ENCODE peak calls at places on chromosomes 6 and 20, in five cellular contexts. G is psoas muscle, U is foreskin fibroblast, S is neural progenitor cell, B is MCF 10A. F is an unnamed sample.

GRCh38 chr6:49524541-49524940 is 24.8 kb downstream of the GLYATL3 start:
- DNase-seq in S (no peak), U (no peak), G (no peak), B (no peak), F (no peak)

GRCh38 chr6:120556491-120556890 is 777.8 kb downstream of the TBC1D32 start:
- DNase-seq in G (no peak), S (no peak), U (no peak), B (no peak), F (no peak)

GRCh38 chr20:1666802-1667201 is 9.2 kb upstream of the SIRPG start:
- DNase-seq in G (no peak), U (no peak), B (no peak), S (no peak), F (no peak)

GRCh38 chr6:24581084-24581669 is 64.8 kb downstream of the KIAA0319 start:
- DNase-seq in S (peak; percentile 85), B (peak; percentile 79), G (peak; percentile 63), U (peak; percentile 41), F (peak; percentile 78)

GRCh38 chr6:161067749-161068148 is 76.2 kb downstream of the MAP3K4 start:
- DNase-seq in G (no peak), B (no peak), S (no peak), U (no peak), F (no peak)

GRCh38 chr6:15487262-15487661 is 175.6 kb downstream of the DTNBP1 start:
- DNase-seq in G (no peak), B (no peak), U (no peak), S (no peak), F (no peak)

GRCh38 chr6:128036808-128037570 is 136.1 kb upstream of the THEMIS start:
- DNase-seq in G (no peak), B (no peak), S (no peak), U (no peak), F (no peak)

GRCh38 chr20:61128701-61129655 is 123.1 kb upstream of the CDH4 start:
- DNase-seq in B (no peak), S (no peak), U (no peak), G (no peak), F (no peak)

GRCh38 chr6:121652726-121653623 is 217.5 kb downstream of the GJA1 start:
- DNase-seq in U (peak; percentile 88), B (peak; percentile 83), G (no peak), S (no peak), F (no peak)

GRCh38 chr6:125829433-125829832 is 38.7 kb downstream of the NCOA7 start:
- DNase-seq in U (no peak), B (no peak), G (no peak), S (no peak), F (no peak)

GRCh38 chr20:36091561-36092423 is 62.7 kb upstream of the EPB41L1 start:
- DNase-seq in U (no peak), G (no peak), S (peak; percentile 91), B (no peak), F (no peak)

GRCh38 chr6:109820706-109821350 is 129.7 kb downstream of the FIG4 start:
- DNase-seq in S (no peak), B (no peak), U (no peak), G (no peak), F (no peak)

GRCh38 chr6:111559193-111560097 is 46.2 kb downstream of the TRAF3IP2 start:
- DNase-seq in G (peak; percentile 35), U (peak; percentile 47), S (no peak), B (no peak), F (no peak)

GRCh38 chr6:150299873-150300485 is 68.8 kb upstream of the IYD start:
- DNase-seq in G (peak; percentile 38), B (no peak), S (no peak), U (no peak), F (no peak)

GRCh38 chr6:25370175-25371036 is 91.2 kb downstream of the CARMIL1 start:
- DNase-seq in G (no peak), S (no peak), U (no peak), B (no peak), F (no peak)

GRCh38 chr6:149862901-149863595 is 1.1 kb downstream of the LRP11 start:
- DNase-seq in S (peak; percentile 83), U (peak; percentile 73), G (peak; percentile 73), B (peak; percentile 97), F (peak; percentile 70)

GRCh38 chr20:57330998-57331397 is 1.4 kb downstream of the SPO11 start:
- DNase-seq in S (no peak), B (peak; percentile 17), G (no peak), U (peak; percentile 12), F (no peak)

GRCh38 chr20:6765469-6766058 is 1.9 kb upstream of the BMP2 start:
- DNase-seq in U (no peak), S (peak; percentile 46), G (no peak), B (peak; percentile 68), F (no peak)

GRCh38 chr20:57326667-57327455 is 2.7 kb upstream of the SPO11 start:
- DNase-seq in G (no peak), S (peak; percentile 15), U (no peak), B (peak; percentile 89), F (peak; percentile 51)

GRCh38 chr6:131015192-131015591 is 47.9 kb downstream of the EPB41L2 start:
- DNase-seq in G (no peak), S (no peak), B (no peak), U (no peak), F (no peak)

GRCh38 chr20:23232679-23233308 is 117.8 kb upstream of the NXT1 start:
- DNase-seq in B (no peak), S (no peak), U (no peak), G (no peak), F (no peak)

GRCh38 chr6:149059557-149059956 is 258.0 kb upstream of the TAB2 start:
- DNase-seq in B (no peak), S (no peak), U (no peak), G (no peak), F (no peak)

GRCh38 chr20:58175425-58175824 is 53.0 kb downstream of the ANKRD60 start:
- DNase-seq in S (no peak), U (no peak), G (no peak), B (no peak), F (no peak)

GRCh38 chr6:100202417-100203194 is 208.6 kb upstream of the MCHR2 start:
- DNase-seq in S (no peak), U (peak; percentile 89), G (peak; percentile 37), B (peak; percentile 94), F (no peak)

GRCh38 chr6:149648148-149649145 is at the start of gene KATNA1:
- DNase-seq in B (peak; percentile 93), G (peak; percentile 89), U (peak; percentile 73), S (peak; percentile 94), F (peak; percentile 86)

GRCh38 chr20:634526-634925 is 18.5 kb downstream of the SRXN1 start:
- DNase-seq in G (no peak), B (no peak), S (peak; percentile 65), U (no peak), F (no peak)

GRCh38 chr20:2314759-2315439 is 19.1 kb downstream of the TGM3 start:
- DNase-seq in S (no peak), U (peak; percentile 93), B (peak; percentile 95), G (peak; percentile 72), F (no peak)

GRCh38 chr20:15616626-15617025 is 956.6 kb downstream of the KIF16B start:
- DNase-seq in U (peak; percentile 14), B (no peak), S (no peak), G (no peak), F (no peak)

GRCh38 chr6:25579902-25580495 is 72.0 kb upstream of the SCGN start:
- DNase-seq in U (no peak), B (no peak), G (no peak), S (no peak), F (no peak)

GRCh38 chr6:17212541-17213371 is 68.4 kb upstream of the RBM24 start:
- DNase-seq in B (no peak), U (no peak), S (peak; percentile 86), G (peak; percentile 23), F (peak; percentile 39)

GRCh38 chr20:6708010-6708409 is 59.5 kb upstream of the BMP2 start:
- DNase-seq in B (peak; percentile 83), S (peak; percentile 41), G (no peak), U (peak; percentile 18), F (no peak)

GRCh38 chr6:170165501-170166117 is 125.3 kb downstream of the DLL1 start:
- DNase-seq in S (no peak), B (no peak), G (no peak), U (no peak), F (no peak)
- TF ChIP-seq CTCF in S (no peak), B (no peak), G (no peak), U (no peak), F (no peak)

DNA sequence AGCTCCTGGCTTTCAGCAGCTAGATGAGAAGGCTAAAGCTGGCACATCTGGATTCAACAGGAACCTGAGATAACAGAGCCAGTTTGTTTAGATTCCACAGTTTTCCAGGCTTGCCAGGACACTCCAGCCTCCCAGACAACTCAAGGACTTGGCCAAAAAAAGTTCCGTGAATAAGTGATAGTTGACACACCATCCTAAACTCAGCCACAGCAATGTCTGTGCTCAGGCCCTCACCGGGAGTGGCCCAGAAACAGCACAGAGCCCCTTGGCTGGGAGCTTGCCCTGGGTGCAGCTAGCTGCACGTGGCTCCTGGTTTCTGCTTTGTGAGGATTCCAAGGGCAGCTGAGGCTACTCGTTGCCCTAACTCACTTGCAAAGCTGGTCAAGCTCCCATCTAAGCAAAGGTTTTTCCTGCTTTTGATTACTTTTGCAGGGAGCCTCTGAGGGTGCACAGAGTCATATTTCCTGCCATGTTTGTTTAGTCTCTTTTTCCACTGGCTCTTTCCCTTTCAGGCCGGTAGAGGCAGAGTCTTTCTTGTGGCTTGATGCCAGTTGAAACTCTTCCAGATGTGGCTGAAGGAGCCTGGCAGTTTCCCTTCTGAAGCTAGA is 118.3 kb upstream of the ECI2 start:
- DNase-seq in G (peak; percentile 26), U (peak; percentile 31), B (peak; percentile 75), S (no peak), F (no peak)
- TF ChIP-seq CTCF in G (peak; percentile 36), U (peak; percentile 68), B (no peak), S (no peak), F (no peak)

GRCh38 chr6:117188627-117189201 is 76.6 kb upstream of the VGLL2 start:
- DNase-seq in S (peak; percentile 24), U (no peak), B (peak; percentile 49), G (no peak), F (no peak)
- TF ChIP-seq CTCF in S (peak; percentile 78), U (peak; percentile 35), B (peak; percentile 66), G (peak; percentile 53), F (peak; percentile 52)

GRCh38 chr6:167806061-167806700 is 20.5 kb upstream of the AFDN start:
- DNase-seq in G (no peak), B (no peak), S (no peak), U (no peak), F (no peak)

GRCh38 chr6:167815296-167815980 is 11.3 kb upstream of the AFDN start:
- DNase-seq in S (no peak), G (no peak), U (no peak), B (no peak), F (no peak)

GRCh38 chr6:167807200-167807599 is 19.5 kb upstream of the AFDN start:
- DNase-seq in B (no peak), S (no peak), G (no peak), U (no peak), F (no peak)

GRCh38 chr6:167811689-167812487 is 14.8 kb upstream of the AFDN start:
- DNase-seq in U (no peak), B (no peak), S (no peak), G (no peak), F (no peak)

DNA sequence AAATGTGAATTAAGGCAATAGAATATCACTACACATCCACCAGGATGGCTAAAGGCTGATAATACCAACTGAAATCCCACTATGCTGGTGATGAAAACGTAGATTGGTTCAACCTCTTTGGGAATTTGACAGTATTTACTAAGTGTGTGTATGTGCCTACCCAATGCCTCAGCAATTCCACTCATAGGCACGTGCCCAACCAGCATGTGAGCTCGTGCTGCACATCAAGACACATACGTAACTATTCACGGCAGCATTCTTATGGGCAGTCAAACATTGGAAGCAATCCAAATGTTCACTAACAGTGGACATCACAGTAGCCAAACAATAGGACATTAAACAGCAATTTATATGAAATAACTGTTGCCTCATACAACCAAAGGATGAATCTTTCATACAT is 15.7 kb upstream of the AFDN start:
- DNase-seq in S (no peak), U (no peak), B (no peak), G (no peak), F (no peak)
- TF ChIP-seq CTCF in S (no peak), U (no peak), B (no peak), G (no peak), F (no peak)

F was measured in mesothelial cell of epicardium.